ENCODE peak calls at places on chromosomes 12 and 14, in ten cellular contexts. J is left ventricle myocardium inferior, P is ACHN, F is SW480, I is mucosa of gallbladder, Z is NAMALWA, X is hypothalamus, N is cardiac muscle cell, K is GM12891, H is HCT116. B is an unnamed sample.

GRCh38 chr12:119949145-119949544 is 39.9 kb upstream of the BICDL1 start:
- DNase-seq in J (no peak), P (no peak), F (no peak), I (no peak), Z (no peak), X (no peak), N (no peak), K (no peak), H (no peak), B (no peak)

GRCh38 chr12:107027304-107028053 is 40.5 kb upstream of the MTERF2 start:
- DNase-seq in J (no peak), P (peak; percentile 94), F (peak; percentile 42), I (peak; percentile 40), Z (no peak), X (no peak), N (no peak), K (no peak), H (peak; percentile 52), B (peak; percentile 21)

GRCh38 chr12:12801649-12802048 is 11.5 kb upstream of the DDX47 start:
- DNase-seq in J (no peak), P (no peak), F (no peak), I (no peak), Z (no peak), X (no peak), N (no peak), K (no peak), H (no peak), B (no peak)

GRCh38 chr12:116236148-116236731 is 41.3 kb downstream of the MED13L start:
- DNase-seq in J (peak; percentile 33), P (peak; percentile 77), F (peak; percentile 40), I (peak; percentile 25), Z (peak; percentile 66), X (peak; percentile 21), N (peak; percentile 65), K (peak; percentile 10), H (no peak), B (peak; percentile 41)

GRCh38 chr12:32666018-32666417 is 13.1 kb upstream of the DNM1L start:
- DNase-seq in J (no peak), P (peak; percentile 40), F (no peak), I (no peak), Z (no peak), X (no peak), N (no peak), K (no peak), H (no peak), B (no peak)

GRCh38 chr12:52168019-52168717 is 23.6 kb downstream of the KRT80 start:
- DNase-seq in J (no peak), P (peak; percentile 38), F (no peak), I (peak; percentile 84), Z (no peak), X (no peak), N (peak; percentile 54), K (no peak), H (no peak), B (no peak)

GRCh38 chr12:68953536-68953935 is 20.6 kb upstream of the CPM start:
- DNase-seq in J (no peak), P (no peak), F (no peak), I (no peak), Z (no peak), X (no peak), N (no peak), K (no peak), H (no peak), B (peak; percentile 32)

GRCh38 chr12:120115692-120116442 is 686 bp downstream of the RAB35 start:
- DNase-seq in J (peak; percentile 30), P (peak; percentile 73), F (no peak), I (no peak), Z (peak; percentile 67), X (no peak), N (no peak), K (no peak), H (peak; percentile 41), B (peak; percentile 51)

GRCh38 chr14:93510030-93510429 is 79.3 kb downstream of the UNC79 start:
- DNase-seq in J (no peak), P (no peak), F (no peak), I (no peak), Z (no peak), X (no peak), N (no peak), K (no peak), H (no peak), B (no peak)

GRCh38 chr12:49698619-49699545 is 8.3 kb downstream of the FMNL3 start:
- DNase-seq in J (peak; percentile 40), P (peak; percentile 79), F (peak; percentile 40), I (no peak), Z (peak; percentile 90), X (no peak), N (peak; percentile 42), K (peak; percentile 39), H (no peak), B (peak; percentile 58)

GRCh38 chr12:72271401-72271740 is 799 bp upstream of the TRHDE start:
- DNase-seq in J (no peak), P (peak; percentile 29), F (no peak), I (no peak), Z (no peak), X (peak; percentile 39), N (peak; percentile 66), K (no peak), H (no peak), B (no peak)